ENCODE peak calls at places on chromosomes 5 and 9, in four cellular contexts. L is brain microvascular endothelial cell, J is amniotic stem cell, W is endodermal cell. Z is an unnamed sample.

GRCh38 chr5:164487939-164488338 is 982.5 kb downstream of the MAT2B start:
- DNase-seq in L (no peak), J (no peak), W (no peak), Z (no peak)

GRCh38 chr5:79759436-79759835 is 69.8 kb downstream of the CMYA5 start:
- DNase-seq in L (peak; percentile 54), J (no peak), W (no peak), Z (no peak)

GRCh38 chr5:123992641-123993040 is 480.7 kb downstream of the CSNK1G3 start:
- DNase-seq in L (no peak), J (no peak), W (no peak), Z (no peak)

GRCh38 chr5:58871648-58872242 is 288.9 kb downstream of the RAB3C start:
- DNase-seq in L (peak; percentile 53), J (no peak), W (peak; percentile 65), Z (no peak)

GRCh38 chr5:79886940-79887339 is 104.1 kb downstream of the MTX3 start:
- DNase-seq in L (no peak), J (no peak), W (no peak), Z (no peak)

GRCh38 chr5:18195910-18196309 is 561.6 kb downstream of the TAF11L14 start:
- DNase-seq in L (no peak), J (no peak), W (no peak), Z (no peak)

GRCh38 chr9:131923766-131924165 is 155.9 kb downstream of the MED27 start:
- DNase-seq in L (peak; percentile 2), J (no peak), W (no peak), Z (no peak)

GRCh38 chr5:172800088-172800551 is 29.1 kb upstream of the DUSP1 start:
- DNase-seq in L (peak; percentile 98), J (peak; percentile 35), W (peak; percentile 37), Z (peak; percentile 88)

GRCh38 chr9:69122391-69123141 is 51.5 kb upstream of the TJP2 start:
- DNase-seq in L (peak; percentile 79), J (peak; percentile 63), W (peak; percentile 75), Z (peak; percentile 63)

GRCh38 chr5:141623197-141623596 is 4.4 kb upstream of the DIAPH1 start:
- DNase-seq in L (no peak), J (no peak), W (no peak), Z (no peak)

GRCh38 chr5:7779663-7780030 is 71.3 kb downstream of the CFAP90 start:
- DNase-seq in L (no peak), J (no peak), W (no peak), Z (no peak)

GRCh38 chr5:87139795-87140194 is 127.9 kb upstream of the RASA1 start:
- DNase-seq in L (no peak), J (no peak), W (no peak), Z (no peak)

GRCh38 chr5:9534881-9535517 is 10.9 kb downstream of the SEMA5A start:
- DNase-seq in L (no peak), J (no peak), W (no peak), Z (no peak)

GRCh38 chr9:27385606-27386005 is 88.7 kb upstream of the EQTN start:
- DNase-seq in L (no peak), J (no peak), W (no peak), Z (no peak)

GRCh38 chr9:93708987-93709302 is 132.6 kb downstream of the PHF2 start:
- DNase-seq in L (no peak), J (no peak), W (no peak), Z (no peak)

Z was measured in AG04450.